ENCODE peak calls at places on chromosomes 6 and 20, in four cellular contexts. One of them, this sample, is unnamed.

GRCh38 chr6:21079468-21080048 is 514.0 kb upstream of the SOX4 start:
- DNase-seq in tibial nerve: no peak
- DNase-seq in left ventricle myocardium inferior: no peak
- DNase-seq in caudate nucleus: no peak
- DNase-seq in this sample: no peak

GRCh38 chr6:38610050-38610619 is 29.6 kb downstream of the BTBD9 start:
- DNase-seq in left ventricle myocardium inferior: no peak
- DNase-seq in caudate nucleus: no peak
- DNase-seq in tibial nerve: no peak
- DNase-seq in this sample: no peak

GRCh38 chr6:166567107-166567506 is 19.4 kb downstream of the RAMACL start:
- DNase-seq in left ventricle myocardium inferior: no peak
- DNase-seq in tibial nerve: no peak
- DNase-seq in caudate nucleus: no peak
- DNase-seq in this sample: no peak

GRCh38 chr6:97215157-97215769 is 67.8 kb downstream of the MMS22L start:
- DNase-seq in left ventricle myocardium inferior: no peak
- DNase-seq in tibial nerve: no peak
- DNase-seq in caudate nucleus: no peak
- DNase-seq in this sample: no peak

GRCh38 chr20:40648505-40649072 is 40.4 kb downstream of the MAFB start:
- DNase-seq in tibial nerve: no peak
- DNase-seq in left ventricle myocardium inferior: no peak
- DNase-seq in caudate nucleus: no peak
- DNase-seq in this sample: no peak

GRCh38 chr20:62761759-62762131 is 34.5 kb upstream of the MRGBP start:
- DNase-seq in left ventricle myocardium inferior: no peak
- DNase-seq in caudate nucleus: no peak
- DNase-seq in tibial nerve: no peak
- DNase-seq in this sample: no peak

GRCh38 chr6:101396552-101397173 is 3.2 kb downstream of the GRIK2 start:
- DNase-seq in left ventricle myocardium inferior: peak
- DNase-seq in tibial nerve: no peak
- DNase-seq in caudate nucleus: no peak
- DNase-seq in this sample: no peak

GRCh38 chr20:460707-461106 is 1.6 kb downstream of the TBC1D20 start:
- DNase-seq in tibial nerve: no peak
- DNase-seq in caudate nucleus: no peak
- DNase-seq in left ventricle myocardium inferior: no peak
- DNase-seq in this sample: no peak

GRCh38 chr6:16764188-16764950 is 3.1 kb upstream of the ATXN1 start:
- DNase-seq in left ventricle myocardium inferior: no peak
- DNase-seq in caudate nucleus: no peak
- DNase-seq in tibial nerve: no peak
- DNase-seq in this sample: no peak

GRCh38 chr20:59006864-59007757 is at the start of gene CTSZ:
- DNase-seq in left ventricle myocardium inferior: peak
- DNase-seq in tibial nerve: peak
- DNase-seq in caudate nucleus: no peak
- DNase-seq in this sample: no peak

GRCh38 chr6:28756555-28756918 is 167.2 kb downstream of the TRIM27 start:
- DNase-seq in left ventricle myocardium inferior: no peak
- DNase-seq in tibial nerve: no peak
- DNase-seq in caudate nucleus: no peak
- DNase-seq in this sample: no peak

GRCh38 chr20:10074513-10074912 is 39.7 kb downstream of the ANKEF1 start:
- DNase-seq in tibial nerve: peak
- DNase-seq in left ventricle myocardium inferior: peak
- DNase-seq in caudate nucleus: no peak
- DNase-seq in this sample: no peak

GRCh38 chr6:71481021-71481420 is 192.4 kb downstream of the OGFRL1 start:
- DNase-seq in left ventricle myocardium inferior: no peak
- DNase-seq in caudate nucleus: no peak
- DNase-seq in tibial nerve: no peak
- DNase-seq in this sample: no peak

GRCh38 chr6:71478834-71479541 is 190.4 kb downstream of the OGFRL1 start:
- DNase-seq in caudate nucleus: no peak
- DNase-seq in left ventricle myocardium inferior: no peak
- DNase-seq in tibial nerve: no peak
- DNase-seq in this sample: no peak

GRCh38 chr6:71482742-71483141 is 194.1 kb downstream of the OGFRL1 start:
- DNase-seq in caudate nucleus: no peak
- DNase-seq in tibial nerve: no peak
- DNase-seq in left ventricle myocardium inferior: no peak
- DNase-seq in this sample: no peak

GRCh38 chr6:71481801-71482200 is 193.2 kb downstream of the OGFRL1 start:
- DNase-seq in caudate nucleus: no peak
- DNase-seq in tibial nerve: no peak
- DNase-seq in left ventricle myocardium inferior: no peak
- DNase-seq in this sample: no peak

DNA sequence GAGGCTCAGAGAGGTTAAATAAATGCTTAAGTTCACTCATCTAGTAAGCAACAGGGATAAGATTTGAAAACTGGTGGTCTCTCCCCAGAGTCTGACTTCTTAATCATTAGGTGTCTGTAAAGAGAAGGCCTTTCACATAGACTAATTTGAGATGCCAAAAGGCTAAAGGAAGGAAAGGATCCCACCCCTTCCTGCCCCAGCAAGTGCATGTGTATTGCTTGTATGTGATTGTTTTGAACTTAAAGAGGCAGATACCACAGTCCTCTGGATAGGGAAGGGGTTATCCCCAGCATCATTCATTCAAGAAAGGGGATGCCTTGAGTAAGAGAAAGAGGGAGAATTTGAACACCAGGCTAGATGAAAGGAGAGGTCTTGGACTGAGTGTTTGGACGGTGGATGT is 192.0 kb downstream of the OGFRL1 start:
- DNase-seq in left ventricle myocardium inferior: no peak
- DNase-seq in caudate nucleus: no peak
- DNase-seq in tibial nerve: no peak
- DNase-seq in this sample: no peak
- H3K27ac ChIP-seq in left ventricle myocardium inferior: peak
- H3K27ac ChIP-seq in caudate nucleus: no peak
- H3K27ac ChIP-seq in tibial nerve: no peak
- H3K27ac ChIP-seq in this sample: no peak

GRCh38 chr6:35568967-35569606 is 56.4 kb upstream of the TULP1 start:
- DNase-seq in caudate nucleus: no peak
- DNase-seq in tibial nerve: peak
- DNase-seq in left ventricle myocardium inferior: peak
- DNase-seq in this sample: no peak
- H3K27ac ChIP-seq in caudate nucleus: no peak
- H3K27ac ChIP-seq in tibial nerve: no peak
- H3K27ac ChIP-seq in left ventricle myocardium inferior: no peak
- H3K27ac ChIP-seq in this sample: no peak

DNA sequence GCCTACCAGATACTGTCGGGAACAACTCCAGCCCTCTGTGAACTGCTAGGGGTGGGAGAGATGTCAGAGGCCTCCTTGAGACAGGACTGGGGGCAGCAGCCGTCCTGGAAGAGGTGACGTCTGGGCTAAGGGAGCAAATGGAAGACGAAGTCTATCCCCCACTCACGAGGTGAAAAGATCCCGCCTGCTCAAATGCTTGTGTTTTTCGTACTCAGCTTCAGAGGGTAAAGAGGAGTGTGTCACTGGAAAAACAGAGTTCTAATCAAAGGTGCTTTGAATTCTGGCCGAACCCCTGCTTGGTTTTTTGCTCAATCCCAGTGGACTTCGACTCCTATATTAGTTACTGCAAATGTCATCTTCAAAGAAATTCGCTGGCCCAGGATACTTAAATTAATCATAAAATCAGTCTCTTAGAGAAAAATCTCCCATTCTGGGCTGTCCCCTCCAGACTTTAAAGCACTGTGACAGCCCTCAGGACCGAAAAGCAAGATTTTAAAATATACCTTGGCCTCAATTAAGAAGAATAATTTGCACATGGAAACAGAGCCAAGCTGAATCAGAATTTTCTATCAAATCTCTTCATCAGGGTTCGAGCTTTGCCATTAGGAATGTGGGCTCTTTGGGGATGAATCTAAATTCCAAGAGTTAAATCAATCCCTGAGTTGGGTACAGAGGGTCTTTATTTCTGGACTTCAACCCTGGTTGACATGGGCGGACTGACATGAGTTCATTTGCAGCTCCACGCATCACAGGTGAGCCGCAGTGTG is 61.8 kb upstream of the AFDN start:
- DNase-seq in left ventricle myocardium inferior: no peak
- DNase-seq in tibial nerve: no peak
- DNase-seq in caudate nucleus: no peak
- DNase-seq in this sample: no peak
- H3K27ac ChIP-seq in left ventricle myocardium inferior: no peak
- H3K27ac ChIP-seq in tibial nerve: no peak
- H3K27ac ChIP-seq in caudate nucleus: no peak
- H3K27ac ChIP-seq in this sample: no peak

GRCh38 chr6:29815118-29815750 is 12.4 kb upstream of the HLA-G start:
- DNase-seq in tibial nerve: no peak
- DNase-seq in caudate nucleus: no peak
- DNase-seq in left ventricle myocardium inferior: no peak
- DNase-seq in this sample: no peak

GRCh38 chr6:29813066-29813465 is 14.6 kb upstream of the HLA-G start:
- DNase-seq in caudate nucleus: no peak
- DNase-seq in tibial nerve: no peak
- DNase-seq in left ventricle myocardium inferior: no peak
- DNase-seq in this sample: no peak

GRCh38 chr6:29813809-29814208 is 13.8 kb upstream of the HLA-G start:
- DNase-seq in caudate nucleus: no peak
- DNase-seq in tibial nerve: no peak
- DNase-seq in left ventricle myocardium inferior: no peak
- DNase-seq in this sample: no peak

GRCh38 chr6:29816030-29816429 is 11.6 kb upstream of the HLA-G start:
- DNase-seq in left ventricle myocardium inferior: no peak
- DNase-seq in caudate nucleus: no peak
- DNase-seq in tibial nerve: no peak
- DNase-seq in this sample: no peak

GRCh38 chr6:29814379-29815117 is 13.1 kb upstream of the HLA-G start:
- DNase-seq in caudate nucleus: no peak
- DNase-seq in left ventricle myocardium inferior: no peak
- DNase-seq in tibial nerve: no peak
- DNase-seq in this sample: no peak
- H3K27ac ChIP-seq in caudate nucleus: no peak
- H3K27ac ChIP-seq in left ventricle myocardium inferior: no peak
- H3K27ac ChIP-seq in tibial nerve: no peak
- H3K27ac ChIP-seq in this sample: no peak

GRCh38 chr20:36091561-36092423 is 62.7 kb upstream of the EPB41L1 start:
- DNase-seq in caudate nucleus: no peak
- DNase-seq in tibial nerve: no peak
- DNase-seq in left ventricle myocardium inferior: no peak
- DNase-seq in this sample: no peak
- H3K27ac ChIP-seq in caudate nucleus: peak
- H3K27ac ChIP-seq in tibial nerve: no peak
- H3K27ac ChIP-seq in left ventricle myocardium inferior: no peak
- H3K27ac ChIP-seq in this sample: no peak

GRCh38 chr6:53044572-53044971 is 20.6 kb upstream of the FBXO9 start:
- DNase-seq in left ventricle myocardium inferior: no peak
- DNase-seq in tibial nerve: no peak
- DNase-seq in caudate nucleus: no peak
- DNase-seq in this sample: no peak

GRCh38 chr6:53041356-53041755 is 23.8 kb upstream of the FBXO9 start:
- DNase-seq in tibial nerve: no peak
- DNase-seq in caudate nucleus: no peak
- DNase-seq in left ventricle myocardium inferior: no peak
- DNase-seq in this sample: no peak

GRCh38 chr6:53044071-53044470 is 21.1 kb upstream of the FBXO9 start:
- DNase-seq in tibial nerve: no peak
- DNase-seq in left ventricle myocardium inferior: no peak
- DNase-seq in caudate nucleus: no peak
- DNase-seq in this sample: no peak

GRCh38 chr6:53043626-53044025 is 21.6 kb upstream of the FBXO9 start:
- DNase-seq in left ventricle myocardium inferior: no peak
- DNase-seq in caudate nucleus: no peak
- DNase-seq in tibial nerve: no peak
- DNase-seq in this sample: no peak

GRCh38 chr6:53042112-53042511 is 23.1 kb upstream of the FBXO9 start:
- DNase-seq in caudate nucleus: no peak
- DNase-seq in tibial nerve: no peak
- DNase-seq in left ventricle myocardium inferior: no peak
- DNase-seq in this sample: no peak
- H3K27ac ChIP-seq in caudate nucleus: no peak
- H3K27ac ChIP-seq in tibial nerve: no peak
- H3K27ac ChIP-seq in left ventricle myocardium inferior: peak
- H3K27ac ChIP-seq in this sample: peak

GRCh38 chr6:1324926-1325325 is 13.0 kb downstream of the FOXQ1 start:
- DNase-seq in tibial nerve: no peak
- DNase-seq in caudate nucleus: no peak
- DNase-seq in left ventricle myocardium inferior: no peak
- DNase-seq in this sample: no peak
- H3K27ac ChIP-seq in tibial nerve: no peak
- H3K27ac ChIP-seq in caudate nucleus: no peak
- H3K27ac ChIP-seq in left ventricle myocardium inferior: no peak
- H3K27ac ChIP-seq in this sample: no peak

GRCh38 chr6:169867751-169868191 is 116.3 kb downstream of the ERMARD start:
- DNase-seq in tibial nerve: no peak
- DNase-seq in left ventricle myocardium inferior: no peak
- DNase-seq in caudate nucleus: no peak
- DNase-seq in this sample: no peak

GRCh38 chr6:169864148-169865030 is 113.0 kb downstream of the ERMARD start:
- DNase-seq in caudate nucleus: no peak
- DNase-seq in left ventricle myocardium inferior: no peak
- DNase-seq in tibial nerve: no peak
- DNase-seq in this sample: no peak

GRCh38 chr6:169866668-169867521 is 115.5 kb downstream of the ERMARD start:
- DNase-seq in tibial nerve: no peak
- DNase-seq in caudate nucleus: no peak
- DNase-seq in left ventricle myocardium inferior: no peak
- DNase-seq in this sample: no peak

GRCh38 chr6:169865346-169866139 is 114.1 kb downstream of the ERMARD start:
- DNase-seq in left ventricle myocardium inferior: no peak
- DNase-seq in tibial nerve: no peak
- DNase-seq in caudate nucleus: no peak
- DNase-seq in this sample: no peak

GRCh38 chr6:169866140-169866534 is 114.7 kb downstream of the ERMARD start:
- DNase-seq in tibial nerve: no peak
- DNase-seq in caudate nucleus: no peak
- DNase-seq in left ventricle myocardium inferior: no peak
- DNase-seq in this sample: no peak
- H3K27ac ChIP-seq in tibial nerve: no peak
- H3K27ac ChIP-seq in caudate nucleus: no peak
- H3K27ac ChIP-seq in left ventricle myocardium inferior: no peak
- H3K27ac ChIP-seq in this sample: no peak